ENCODE peak calls at places on chromosome 7, in seven cellular contexts. One of them, this sample, is unnamed.

GRCh38 chr7:129843982-129844840 is 108.5 kb downstream of the UBE2H start:
- DNase-seq in GM23338: peak
- DNase-seq in C1 segment of cervical spinal cord: no peak
- DNase-seq in lung: no peak
- DNase-seq in hippocampal formation: no peak
- DNase-seq in GM19239: no peak
- DNase-seq in thoracic aorta: no peak
- DNase-seq in this sample: no peak

GRCh38 chr7:39429421-39429820 is 136.8 kb upstream of the YAE1 start:
- DNase-seq in GM23338: no peak
- DNase-seq in C1 segment of cervical spinal cord: no peak
- DNase-seq in lung: no peak
- DNase-seq in hippocampal formation: no peak
- DNase-seq in GM19239: no peak
- DNase-seq in thoracic aorta: no peak
- DNase-seq in this sample: no peak

GRCh38 chr7:28376634-28377033 is 35.7 kb upstream of the CREB5 start:
- DNase-seq in GM23338: no peak
- DNase-seq in C1 segment of cervical spinal cord: no peak
- DNase-seq in lung: no peak
- DNase-seq in hippocampal formation: no peak
- DNase-seq in GM19239: no peak
- DNase-seq in thoracic aorta: no peak
- DNase-seq in this sample: no peak

GRCh38 chr7:111931016-111931517 is 275.1 kb downstream of the DOCK4 start:
- DNase-seq in GM23338: peak
- DNase-seq in C1 segment of cervical spinal cord: no peak
- DNase-seq in lung: no peak
- DNase-seq in hippocampal formation: no peak
- DNase-seq in GM19239: no peak
- DNase-seq in thoracic aorta: no peak
- DNase-seq in this sample: no peak

GRCh38 chr7:51129527-51130472 is 186.8 kb downstream of the COBL start:
- DNase-seq in GM23338: no peak
- DNase-seq in C1 segment of cervical spinal cord: no peak
- DNase-seq in lung: no peak
- DNase-seq in hippocampal formation: no peak
- DNase-seq in GM19239: no peak
- DNase-seq in thoracic aorta: no peak
- DNase-seq in this sample: no peak

GRCh38 chr7:45112648-45113047 is 1.2 kb upstream of the TBRG4 start:
- DNase-seq in GM23338: no peak
- DNase-seq in C1 segment of cervical spinal cord: no peak
- DNase-seq in lung: no peak
- DNase-seq in hippocampal formation: no peak
- DNase-seq in GM19239: no peak
- DNase-seq in thoracic aorta: no peak
- DNase-seq in this sample: no peak

GRCh38 chr7:34107306-34107705 is 202.0 kb downstream of the BMPER start:
- DNase-seq in GM23338: no peak
- DNase-seq in C1 segment of cervical spinal cord: no peak
- DNase-seq in lung: no peak
- DNase-seq in hippocampal formation: peak
- DNase-seq in GM19239: no peak
- DNase-seq in thoracic aorta: no peak
- DNase-seq in this sample: no peak

GRCh38 chr7:45402480-45403218 is 171.5 kb upstream of the ADCY1 start:
- DNase-seq in GM23338: no peak
- DNase-seq in C1 segment of cervical spinal cord: no peak
- DNase-seq in lung: no peak
- DNase-seq in hippocampal formation: no peak
- DNase-seq in GM19239: no peak
- DNase-seq in thoracic aorta: no peak
- DNase-seq in this sample: no peak

GRCh38 chr7:130970196-130970595 is 236.2 kb upstream of the KLF14 start:
- DNase-seq in GM23338: no peak
- DNase-seq in C1 segment of cervical spinal cord: no peak
- DNase-seq in lung: no peak
- DNase-seq in hippocampal formation: no peak
- DNase-seq in GM19239: no peak
- DNase-seq in thoracic aorta: no peak
- DNase-seq in this sample: no peak

This sample was measured in amygdala.